ENCODE peak calls at places on chromosomes 13 and 19, in five cellular contexts. V, B, A, J and Z are unnamed samples.

GRCh38 chr19:51794865-51795490 is at the start of gene FPR3:
- DNase-seq in V (no peak), B (no peak), A (no peak), J (no peak), Z (no peak)

GRCh38 chr19:2083174-2083854 is 12.8 kb downstream of the MOB3A start:
- DNase-seq in V (peak), B (no peak), A (peak), J (peak), Z (peak)

GRCh38 chr19:11091343-11092153 is 2.3 kb downstream of the LDLR start:
- DNase-seq in V (no peak), B (no peak), A (no peak), J (peak), Z (peak)

GRCh38 chr19:33781996-33782395 is 14.7 kb upstream of the KCTD15 start:
- DNase-seq in V (no peak), B (no peak), A (no peak), J (no peak), Z (no peak)

GRCh38 chr19:10624585-10624984 is 768 bp upstream of the SLC44A2 start:
- DNase-seq in V (no peak), B (no peak), A (no peak), J (no peak), Z (no peak)

GRCh38 chr19:6364353-6364752 is 3.0 kb downstream of the CLPP start:
- DNase-seq in V (no peak), B (no peak), A (no peak), J (no peak), Z (no peak)

GRCh38 chr13:108269601-108270328 is at the start of gene TNFSF13B:
- DNase-seq in V (peak), B (no peak), A (peak), J (peak), Z (peak)

GRCh38 chr13:40874138-40874776 is 84.8 kb downstream of the SLC25A15 start:
- DNase-seq in V (no peak), B (no peak), A (no peak), J (no peak), Z (no peak)